ENCODE peak calls at places on chromosomes 3 and 15, in ten cellular contexts. One of them, this sample, is unnamed.

GRCh38 chr15:64092864-64093626 is 593 bp downstream of the CIAO2A start:
- DNase-seq in brain microvascular endothelial cell: peak
- DNase-seq in lower lobe of right lung: no peak
- DNase-seq in heart right ventricle: peak
- DNase-seq in uterus: peak
- DNase-seq in mammary epithelial cell: peak
- DNase-seq in left lung: peak
- DNase-seq in A549: peak
- DNase-seq in upper lobe of right lung: no peak
- DNase-seq in breast epithelium: no peak
- DNase-seq in this sample: peak

GRCh38 chr3:10248984-10249748 is 907 bp downstream of the TATDN2 start:
- DNase-seq in brain microvascular endothelial cell: peak
- DNase-seq in breast epithelium: no peak
- DNase-seq in heart right ventricle: no peak
- DNase-seq in uterus: no peak
- DNase-seq in lower lobe of right lung: peak
- DNase-seq in left lung: peak
- DNase-seq in A549: peak
- DNase-seq in mammary epithelial cell: peak
- DNase-seq in upper lobe of right lung: peak
- DNase-seq in this sample: peak

GRCh38 chr3:56042326-56042951 is 425.8 kb downstream of the ERC2 start:
- DNase-seq in upper lobe of right lung: no peak
- DNase-seq in left lung: no peak
- DNase-seq in brain microvascular endothelial cell: peak
- DNase-seq in A549: peak
- DNase-seq in uterus: no peak
- DNase-seq in lower lobe of right lung: no peak
- DNase-seq in breast epithelium: no peak
- DNase-seq in mammary epithelial cell: peak
- DNase-seq in heart right ventricle: no peak
- DNase-seq in this sample: no peak

GRCh38 chr3:170614214-170614966 is 28.5 kb upstream of the SLC7A14 start:
- DNase-seq in left lung: no peak
- DNase-seq in uterus: peak
- DNase-seq in mammary epithelial cell: peak
- DNase-seq in A549: peak
- DNase-seq in lower lobe of right lung: no peak
- DNase-seq in brain microvascular endothelial cell: peak
- DNase-seq in heart right ventricle: peak
- DNase-seq in breast epithelium: no peak
- DNase-seq in upper lobe of right lung: no peak
- DNase-seq in this sample: no peak

GRCh38 chr15:74610302-74610951 is 5.2 kb upstream of the CLK3 start:
- DNase-seq in brain microvascular endothelial cell: no peak
- DNase-seq in mammary epithelial cell: no peak
- DNase-seq in uterus: no peak
- DNase-seq in left lung: no peak
- DNase-seq in breast epithelium: no peak
- DNase-seq in upper lobe of right lung: no peak
- DNase-seq in lower lobe of right lung: no peak
- DNase-seq in heart right ventricle: no peak
- DNase-seq in A549: no peak
- DNase-seq in this sample: no peak

GRCh38 chr15:25670025-25670554 is 193.0 kb downstream of the ATP10A start:
- DNase-seq in breast epithelium: no peak
- DNase-seq in brain microvascular endothelial cell: peak
- DNase-seq in upper lobe of right lung: peak
- DNase-seq in lower lobe of right lung: no peak
- DNase-seq in left lung: peak
- DNase-seq in A549: peak
- DNase-seq in heart right ventricle: peak
- DNase-seq in uterus: peak
- DNase-seq in mammary epithelial cell: no peak
- DNase-seq in this sample: no peak

GRCh38 chr3:106261915-106262683 is 393.3 kb upstream of the CBLB start:
- DNase-seq in breast epithelium: no peak
- DNase-seq in A549: no peak
- DNase-seq in uterus: no peak
- DNase-seq in mammary epithelial cell: peak
- DNase-seq in brain microvascular endothelial cell: peak
- DNase-seq in left lung: no peak
- DNase-seq in upper lobe of right lung: no peak
- DNase-seq in heart right ventricle: no peak
- DNase-seq in lower lobe of right lung: no peak
- DNase-seq in this sample: no peak

GRCh38 chr15:37098468-37099320 is 1.7 kb downstream of the MEIS2 start:
- DNase-seq in brain microvascular endothelial cell: no peak
- DNase-seq in breast epithelium: no peak
- DNase-seq in left lung: peak
- DNase-seq in uterus: peak
- DNase-seq in A549: peak
- DNase-seq in mammary epithelial cell: peak
- DNase-seq in upper lobe of right lung: no peak
- DNase-seq in heart right ventricle: no peak
- DNase-seq in lower lobe of right lung: no peak
- DNase-seq in this sample: peak

GRCh38 chr3:184676927-184677326 is 34.9 kb downstream of the MAGEF1 start:
- DNase-seq in brain microvascular endothelial cell: no peak
- DNase-seq in uterus: no peak
- DNase-seq in heart right ventricle: no peak
- DNase-seq in lower lobe of right lung: no peak
- DNase-seq in breast epithelium: no peak
- DNase-seq in left lung: no peak
- DNase-seq in A549: no peak
- DNase-seq in mammary epithelial cell: no peak
- DNase-seq in upper lobe of right lung: no peak
- DNase-seq in this sample: no peak

GRCh38 chr3:184677344-184678316 is 34.2 kb downstream of the MAGEF1 start:
- DNase-seq in lower lobe of right lung: no peak
- DNase-seq in uterus: no peak
- DNase-seq in brain microvascular endothelial cell: no peak
- DNase-seq in mammary epithelial cell: no peak
- DNase-seq in heart right ventricle: no peak
- DNase-seq in breast epithelium: no peak
- DNase-seq in A549: no peak
- DNase-seq in upper lobe of right lung: no peak
- DNase-seq in left lung: no peak
- DNase-seq in this sample: no peak

GRCh38 chr3:184680411-184680990 is 31.4 kb downstream of the MAGEF1 start:
- DNase-seq in left lung: no peak
- DNase-seq in brain microvascular endothelial cell: no peak
- DNase-seq in A549: no peak
- DNase-seq in mammary epithelial cell: no peak
- DNase-seq in upper lobe of right lung: no peak
- DNase-seq in heart right ventricle: no peak
- DNase-seq in lower lobe of right lung: no peak
- DNase-seq in breast epithelium: no peak
- DNase-seq in uterus: no peak
- DNase-seq in this sample: peak

GRCh38 chr3:184678317-184679055 is 33.4 kb downstream of the MAGEF1 start:
- DNase-seq in uterus: no peak
- DNase-seq in left lung: no peak
- DNase-seq in heart right ventricle: no peak
- DNase-seq in brain microvascular endothelial cell: no peak
- DNase-seq in breast epithelium: no peak
- DNase-seq in upper lobe of right lung: no peak
- DNase-seq in mammary epithelial cell: no peak
- DNase-seq in lower lobe of right lung: no peak
- DNase-seq in A549: no peak
- DNase-seq in this sample: no peak

GRCh38 chr3:184679056-184679502 is 32.8 kb downstream of the MAGEF1 start:
- DNase-seq in uterus: no peak
- DNase-seq in left lung: no peak
- DNase-seq in breast epithelium: no peak
- DNase-seq in lower lobe of right lung: no peak
- DNase-seq in upper lobe of right lung: no peak
- DNase-seq in A549: no peak
- DNase-seq in mammary epithelial cell: no peak
- DNase-seq in brain microvascular endothelial cell: no peak
- DNase-seq in heart right ventricle: peak
- DNase-seq in this sample: no peak
- H3K4me3 ChIP-seq in uterus: no peak
- H3K4me3 ChIP-seq in left lung: no peak
- H3K4me3 ChIP-seq in breast epithelium: no peak
- H3K4me3 ChIP-seq in lower lobe of right lung: no peak
- H3K4me3 ChIP-seq in upper lobe of right lung: no peak
- H3K4me3 ChIP-seq in A549: no peak
- H3K4me3 ChIP-seq in mammary epithelial cell: no peak
- H3K4me3 ChIP-seq in brain microvascular endothelial cell: no peak
- H3K4me3 ChIP-seq in heart right ventricle: no peak
- H3K4me3 ChIP-seq in this sample: no peak

DNA sequence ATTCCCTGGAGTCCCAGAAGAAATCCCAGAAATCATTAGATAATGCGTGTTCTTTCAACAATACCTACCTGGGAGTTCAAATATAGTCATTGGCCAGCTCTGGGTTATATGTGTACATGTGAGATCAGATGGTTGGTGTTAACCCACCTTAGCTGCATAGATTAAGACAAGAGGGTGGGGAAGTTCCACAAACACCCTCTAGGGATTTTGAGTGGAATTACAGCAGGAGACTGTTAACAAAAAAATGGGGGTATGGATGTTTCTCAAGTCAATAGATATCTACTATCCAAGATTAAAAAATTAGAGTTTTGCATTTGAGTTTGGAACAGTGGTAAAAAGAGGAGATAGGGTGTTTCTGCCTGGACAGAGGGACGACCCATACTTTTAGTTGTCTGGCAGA is 282.5 kb upstream of the CNTN3 start:
- DNase-seq in breast epithelium: no peak
- DNase-seq in A549: peak
- DNase-seq in upper lobe of right lung: no peak
- DNase-seq in mammary epithelial cell: peak
- DNase-seq in left lung: no peak
- DNase-seq in uterus: no peak
- DNase-seq in heart right ventricle: no peak
- DNase-seq in lower lobe of right lung: no peak
- DNase-seq in brain microvascular endothelial cell: no peak
- DNase-seq in this sample: no peak
- TF ChIP-seq CTCF in breast epithelium: no peak
- TF ChIP-seq CTCF in A549: no peak
- TF ChIP-seq CTCF in upper lobe of right lung: peak
- TF ChIP-seq CTCF in mammary epithelial cell: peak
- TF ChIP-seq CTCF in left lung: no peak
- TF ChIP-seq CTCF in uterus: no peak
- TF ChIP-seq CTCF in heart right ventricle: no peak
- TF ChIP-seq CTCF in lower lobe of right lung: no peak
- TF ChIP-seq CTCF in brain microvascular endothelial cell: no peak
- TF ChIP-seq CTCF in this sample: peak

GRCh38 chr3:73559730-73560129 is 65.0 kb downstream of the PDZRN3 start:
- DNase-seq in heart right ventricle: no peak
- DNase-seq in breast epithelium: no peak
- DNase-seq in A549: no peak
- DNase-seq in lower lobe of right lung: no peak
- DNase-seq in upper lobe of right lung: no peak
- DNase-seq in mammary epithelial cell: no peak
- DNase-seq in uterus: no peak
- DNase-seq in left lung: no peak
- DNase-seq in brain microvascular endothelial cell: no peak
- DNase-seq in this sample: no peak

GRCh38 chr3:73568371-73568862 is 56.3 kb downstream of the PDZRN3 start:
- DNase-seq in lower lobe of right lung: no peak
- DNase-seq in A549: no peak
- DNase-seq in uterus: no peak
- DNase-seq in upper lobe of right lung: no peak
- DNase-seq in left lung: no peak
- DNase-seq in mammary epithelial cell: no peak
- DNase-seq in breast epithelium: no peak
- DNase-seq in brain microvascular endothelial cell: no peak
- DNase-seq in heart right ventricle: peak
- DNase-seq in this sample: no peak

GRCh38 chr3:73561494-73561893 is 63.2 kb downstream of the PDZRN3 start:
- DNase-seq in A549: no peak
- DNase-seq in left lung: no peak
- DNase-seq in lower lobe of right lung: no peak
- DNase-seq in breast epithelium: no peak
- DNase-seq in upper lobe of right lung: no peak
- DNase-seq in mammary epithelial cell: no peak
- DNase-seq in brain microvascular endothelial cell: no peak
- DNase-seq in heart right ventricle: no peak
- DNase-seq in uterus: no peak
- DNase-seq in this sample: no peak

GRCh38 chr3:73569246-73569760 is 55.4 kb downstream of the PDZRN3 start:
- DNase-seq in A549: no peak
- DNase-seq in breast epithelium: no peak
- DNase-seq in upper lobe of right lung: no peak
- DNase-seq in mammary epithelial cell: no peak
- DNase-seq in left lung: no peak
- DNase-seq in heart right ventricle: no peak
- DNase-seq in brain microvascular endothelial cell: no peak
- DNase-seq in lower lobe of right lung: no peak
- DNase-seq in uterus: no peak
- DNase-seq in this sample: no peak

DNA sequence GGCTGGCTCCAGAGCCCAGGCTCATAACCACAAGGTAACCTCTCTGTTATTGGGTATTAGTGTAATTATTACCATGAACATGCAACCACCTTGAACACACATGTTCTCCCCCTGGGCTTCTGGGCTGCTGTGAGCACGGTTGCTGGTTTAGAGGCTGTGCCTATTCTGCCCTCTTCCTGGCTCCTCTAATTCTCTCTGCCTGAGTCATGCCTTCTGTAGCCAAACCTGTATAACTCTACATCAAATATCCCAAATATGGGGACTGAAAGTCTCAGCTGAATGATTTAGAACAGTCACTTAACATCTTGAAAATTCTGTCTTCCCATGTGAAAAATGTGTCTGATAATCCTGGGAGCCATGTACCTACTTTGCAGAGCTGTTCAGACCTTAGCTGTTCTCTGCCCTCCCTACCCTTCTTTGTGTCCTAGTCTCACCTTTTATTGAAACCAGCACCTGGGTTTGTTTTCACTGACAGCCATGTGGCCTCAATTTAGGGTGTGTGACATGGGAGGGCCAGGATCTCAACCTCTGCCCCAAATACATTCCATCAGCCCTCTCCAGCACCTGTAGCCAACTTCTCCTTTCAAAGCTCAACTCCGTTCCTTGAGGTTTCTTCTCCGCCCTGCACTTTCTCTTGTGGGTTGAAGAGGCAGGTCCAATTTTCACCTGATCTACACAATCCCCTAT is 60.7 kb downstream of the PDZRN3 start:
- DNase-seq in brain microvascular endothelial cell: no peak
- DNase-seq in left lung: no peak
- DNase-seq in A549: no peak
- DNase-seq in upper lobe of right lung: no peak
- DNase-seq in breast epithelium: no peak
- DNase-seq in heart right ventricle: no peak
- DNase-seq in lower lobe of right lung: no peak
- DNase-seq in uterus: no peak
- DNase-seq in mammary epithelial cell: peak
- DNase-seq in this sample: no peak
- H3K27ac ChIP-seq in brain microvascular endothelial cell: no peak
- H3K27ac ChIP-seq in left lung: no peak
- H3K27ac ChIP-seq in A549: no peak
- H3K27ac ChIP-seq in upper lobe of right lung: no peak
- H3K27ac ChIP-seq in breast epithelium: no peak
- H3K27ac ChIP-seq in heart right ventricle: no peak
- H3K27ac ChIP-seq in lower lobe of right lung: no peak
- H3K27ac ChIP-seq in uterus: no peak
- H3K27ac ChIP-seq in mammary epithelial cell: no peak
- H3K27ac ChIP-seq in this sample: no peak

GRCh38 chr3:142724682-142725351 is 983 bp downstream of the TRPC1 start:
- DNase-seq in upper lobe of right lung: peak
- DNase-seq in heart right ventricle: peak
- DNase-seq in lower lobe of right lung: peak
- DNase-seq in uterus: peak
- DNase-seq in mammary epithelial cell: peak
- DNase-seq in A549: peak
- DNase-seq in brain microvascular endothelial cell: peak
- DNase-seq in breast epithelium: no peak
- DNase-seq in left lung: peak
- DNase-seq in this sample: peak

GRCh38 chr3:142726017-142726416 is 2.2 kb downstream of the TRPC1 start:
- DNase-seq in A549: no peak
- DNase-seq in uterus: no peak
- DNase-seq in mammary epithelial cell: no peak
- DNase-seq in upper lobe of right lung: no peak
- DNase-seq in brain microvascular endothelial cell: no peak
- DNase-seq in breast epithelium: no peak
- DNase-seq in heart right ventricle: no peak
- DNase-seq in left lung: no peak
- DNase-seq in lower lobe of right lung: no peak
- DNase-seq in this sample: no peak

GRCh38 chr3:142723665-142723967 is 218 bp upstream of the TRPC1 start:
- DNase-seq in left lung: no peak
- DNase-seq in breast epithelium: no peak
- DNase-seq in brain microvascular endothelial cell: no peak
- DNase-seq in upper lobe of right lung: no peak
- DNase-seq in mammary epithelial cell: no peak
- DNase-seq in uterus: no peak
- DNase-seq in A549: no peak
- DNase-seq in heart right ventricle: no peak
- DNase-seq in lower lobe of right lung: no peak
- DNase-seq in this sample: no peak

GRCh38 chr3:142723968-142724681 is at the start of gene TRPC1:
- DNase-seq in breast epithelium: peak
- DNase-seq in lower lobe of right lung: peak
- DNase-seq in uterus: peak
- DNase-seq in brain microvascular endothelial cell: peak
- DNase-seq in A549: peak
- DNase-seq in mammary epithelial cell: peak
- DNase-seq in heart right ventricle: peak
- DNase-seq in upper lobe of right lung: peak
- DNase-seq in left lung: peak
- DNase-seq in this sample: peak

DNA sequence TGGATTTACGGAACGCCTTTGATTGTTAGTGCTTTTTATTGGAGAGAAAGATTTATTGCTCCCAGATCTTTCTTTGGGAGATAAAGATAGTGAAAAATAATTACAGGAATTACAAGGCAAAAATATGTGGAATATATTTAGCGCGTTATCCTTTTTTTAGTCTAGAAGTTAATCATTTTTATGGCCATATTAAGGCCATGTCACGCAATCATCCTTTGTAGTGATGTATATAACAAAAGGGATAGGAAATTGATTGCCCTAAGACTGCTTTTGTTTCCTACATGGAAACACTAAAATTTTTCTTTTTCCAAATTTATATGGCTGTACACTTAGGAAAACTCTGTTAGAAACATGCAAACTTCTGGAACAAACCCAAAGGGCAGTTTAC is 1.5 kb downstream of the TRPC1 start:
- DNase-seq in upper lobe of right lung: no peak
- DNase-seq in left lung: no peak
- DNase-seq in breast epithelium: no peak
- DNase-seq in lower lobe of right lung: no peak
- DNase-seq in mammary epithelial cell: no peak
- DNase-seq in A549: no peak
- DNase-seq in brain microvascular endothelial cell: no peak
- DNase-seq in uterus: no peak
- DNase-seq in heart right ventricle: no peak
- DNase-seq in this sample: no peak
- H3K4me3 ChIP-seq in upper lobe of right lung: peak
- H3K4me3 ChIP-seq in left lung: peak
- H3K4me3 ChIP-seq in breast epithelium: peak
- H3K4me3 ChIP-seq in lower lobe of right lung: peak
- H3K4me3 ChIP-seq in mammary epithelial cell: peak
- H3K4me3 ChIP-seq in A549: peak
- H3K4me3 ChIP-seq in brain microvascular endothelial cell: peak
- H3K4me3 ChIP-seq in uterus: peak
- H3K4me3 ChIP-seq in heart right ventricle: peak
- H3K4me3 ChIP-seq in this sample: no peak

This sample was measured in right lobe of liver.